ENCODE peak calls at places on chromosomes 11 and 22, in nine cellular contexts. G is smooth muscle cell of the brain vasculature; H is amniotic epithelial cell; I is T-cell; E is T-helper 17 cell; R is AG04450; V is effector CD4-positive, alpha-beta T cell; X is cerebellar cortex; F is activated T-cell treated with anti-CD3 and anti-CD28 coated beads for 24 hours. N is an unnamed sample.

GRCh38 chr22:19559324-19559811 is 35.2 kb upstream of the CLDN5 start:
- DNase-seq in G (no peak), H (no peak), I (no peak), E (no peak), R (no peak), V (no peak), X (no peak), F (no peak), N (no peak)

GRCh38 chr11:65366340-65366773 is 11.8 kb downstream of the TIGD3 start:
- DNase-seq in G (peak), H (peak), I (no peak), E (no peak), R (peak), V (no peak), X (peak), F (no peak), N (no peak)

GRCh38 chr11:78432956-78433355 is 15.3 kb upstream of the GAB2 start:
- DNase-seq in G (no peak), H (no peak), I (no peak), E (no peak), R (no peak), V (no peak), X (no peak), F (no peak), N (no peak)

GRCh38 chr22:30205281-30206115 is 41.1 kb downstream of the LIF start:
- DNase-seq in G (no peak), H (peak), I (no peak), E (no peak), R (peak), V (no peak), X (peak), F (no peak), N (peak)

GRCh38 chr11:59680287-59681154 is 11.7 kb upstream of the PATL1 start:
- DNase-seq in G (no peak), H (peak), I (peak), E (peak), R (peak), V (peak), X (peak), F (peak), N (peak)

GRCh38 chr11:10122337-10123197 is 171.5 kb downstream of the SBF2 start:
- DNase-seq in G (no peak), H (peak), I (no peak), E (no peak), R (no peak), V (no peak), X (no peak), F (no peak), N (no peak)

GRCh38 chr11:109320595-109320994 is 101.4 kb upstream of the C11orf87 start:
- DNase-seq in G (no peak), H (peak), I (no peak), E (no peak), R (no peak), V (no peak), X (no peak), F (no peak), N (no peak)

GRCh38 chr22:48492371-48493320 is 1335.0 kb downstream of the BRD1 start:
- DNase-seq in G (peak), H (peak), I (no peak), E (no peak), R (peak), V (no peak), X (peak), F (peak), N (peak)

GRCh38 chr11:96101146-96101545 is 177.2 kb upstream of the MTMR2 start:
- DNase-seq in G (no peak), H (peak), I (no peak), E (no peak), R (no peak), V (no peak), X (no peak), F (no peak), N (no peak)

GRCh38 chr22:35330258-35330861 is 30.7 kb downstream of the TOM1 start:
- DNase-seq in G (no peak), H (peak), I (peak), E (peak), R (peak), V (peak), X (no peak), F (peak), N (no peak)

GRCh38 chr22:35685731-35686130 is 31.9 kb upstream of the APOL5 start:
- DNase-seq in G (no peak), H (peak), I (no peak), E (no peak), R (no peak), V (no peak), X (no peak), F (no peak), N (no peak)

GRCh38 chr11:74033046-74033445 is 24.2 kb upstream of the UCP3 start:
- DNase-seq in G (no peak), H (no peak), I (no peak), E (no peak), R (no peak), V (no peak), X (no peak), F (no peak), N (no peak)

GRCh38 chr22:37884420-37884819 is 21.7 kb upstream of the MICALL1 start:
- DNase-seq in G (no peak), H (no peak), I (no peak), E (no peak), R (no peak), V (no peak), X (no peak), F (no peak), N (no peak)

GRCh38 chr11:64263021-64263946 is 12.0 kb downstream of the PLCB3 start:
- DNase-seq in G (no peak), H (peak), I (no peak), E (no peak), R (no peak), V (no peak), X (no peak), F (no peak), N (no peak)

GRCh38 chr11:103881518-103882070 is 154.8 kb upstream of the DDI1 start:
- DNase-seq in G (no peak), H (no peak), I (no peak), E (no peak), R (no peak), V (no peak), X (no peak), F (no peak), N (no peak)

GRCh38 chr11:134973801-134974200 is 561.8 kb upstream of the B3GAT1 start:
- DNase-seq in G (no peak), H (no peak), I (no peak), E (no peak), R (no peak), V (no peak), X (no peak), F (no peak), N (no peak)

GRCh38 chr22:42914511-42915076 is 57.5 kb upstream of the ARFGAP3 start:
- DNase-seq in G (no peak), H (no peak), I (no peak), E (no peak), R (no peak), V (no peak), X (no peak), F (no peak), N (no peak)

GRCh38 chr11:61116426-61117214 is 14.3 kb downstream of the CD5 start:
- DNase-seq in G (no peak), H (no peak), I (no peak), E (no peak), R (no peak), V (no peak), X (no peak), F (no peak), N (no peak)

GRCh38 chr22:38872831-38873248 is 824 bp upstream of the CBX6 start:
- DNase-seq in G (no peak), H (peak), I (no peak), E (no peak), R (no peak), V (no peak), X (peak), F (no peak), N (no peak)

GRCh38 chr11:110029714-110030113 is 63.5 kb upstream of the ZC3H12C start:
- DNase-seq in G (no peak), H (no peak), I (no peak), E (no peak), R (no peak), V (no peak), X (no peak), F (no peak), N (no peak)

GRCh38 chr11:553949-554398 is 6.6 kb downstream of the LMNTD2 start:
- DNase-seq in G (no peak), H (no peak), I (no peak), E (no peak), R (no peak), V (no peak), X (no peak), F (no peak), N (no peak)

GRCh38 chr22:25930710-25931353 is 188.8 kb downstream of the MYO18B start:
- DNase-seq in G (no peak), H (no peak), I (no peak), E (no peak), R (no peak), V (no peak), X (no peak), F (no peak), N (no peak)

GRCh38 chr22:23098718-23099524 is 28.6 kb downstream of the GNAZ start:
- DNase-seq in G (no peak), H (no peak), I (no peak), E (no peak), R (no peak), V (no peak), X (peak), F (no peak), N (no peak)